ENCODE peak calls at places on chromosomes 13 and 19, in seven cellular contexts. J, Y, P, Z, R, V and S are unnamed samples.

GRCh38 chr13:40348096-40348679 is 318.3 kb downstream of the FOXO1 start:
- DNase-seq in Z (no peak), P (no peak), J (no peak), V (no peak), Y (no peak), R (no peak), S (no peak)

GRCh38 chr13:99257291-99257690 is 888 bp downstream of the GPR18 start:
- DNase-seq in Z (no peak), R (no peak), V (no peak), P (no peak), J (no peak), Y (no peak), S (no peak)

GRCh38 chr13:65560936-65561335 is 1669.2 kb downstream of the PCDH9 start:
- DNase-seq in Y (no peak), Z (no peak), R (no peak), P (no peak), J (no peak), V (no peak), S (no peak)

GRCh38 chr13:76884571-76885202 is 1.5 kb downstream of the KCTD12 start:
- DNase-seq in J (peak; percentile 12), Z (no peak), R (no peak), P (no peak), Y (no peak), V (no peak), S (peak; percentile 52)

GRCh38 chr13:20412761-20413355 is 112.8 kb downstream of the CRYL1 start:
- DNase-seq in Z (no peak), P (no peak), Y (no peak), V (no peak), J (no peak), R (no peak), S (peak; percentile 18)

GRCh38 chr19:12806242-12807131 is at the start of gene RNASEH2A:
- DNase-seq in V (peak; percentile 90), P (peak; percentile 92), R (peak; percentile 83), Z (peak; percentile 83), Y (peak; percentile 96), J (peak; percentile 96), S (peak; percentile 99)

GRCh38 chr13:45331123-45331619 is 9.8 kb downstream of the TPT1 start:
- DNase-seq in P (no peak), Y (no peak), J (no peak), Z (no peak), V (no peak), R (no peak), S (no peak)

GRCh38 chr19:16836115-16836905 is 7.1 kb downstream of the SIN3B start:
- DNase-seq in J (peak; percentile 73), P (peak; percentile 18), Z (no peak), Y (no peak), V (peak; percentile 12), R (no peak), S (no peak)

GRCh38 chr13:33639640-33640080 is 178.3 kb upstream of the RFC3 start:
- DNase-seq in Z (no peak), J (peak; percentile 55), Y (no peak), P (peak; percentile 44), R (no peak), V (peak; percentile 33), S (no peak)

GRCh38 chr19:31511098-31511497 is 161.9 kb upstream of the TSHZ3 start:
- DNase-seq in P (no peak), R (no peak), Y (no peak), Z (no peak), J (no peak), V (no peak), S (no peak)

GRCh38 chr13:67549331-67549730 is 319.2 kb upstream of the PCDH9 start:
- DNase-seq in Y (no peak), R (no peak), P (no peak), V (no peak), Z (no peak), J (no peak), S (no peak)

GRCh38 chr13:46630419-46631183 is 77.6 kb downstream of the LRCH1 start:
- DNase-seq in V (no peak), R (no peak), Y (no peak), Z (no peak), J (no peak), P (no peak), S (no peak)

GRCh38 chr13:100138859-100139491 is 50.1 kb downstream of the PCCA start:
- DNase-seq in R (no peak), Z (no peak), V (no peak), P (no peak), Y (no peak), J (no peak), S (peak; percentile 19)

GRCh38 chr19:55255618-55256423 is 3.0 kb downstream of the PPP6R1 start:
- DNase-seq in Y (no peak), V (peak; percentile 74), R (peak; percentile 35), J (peak; percentile 78), Z (no peak), P (peak; percentile 76), S (peak; percentile 94)

GRCh38 chr13:113090415-113090770 is 15.2 kb upstream of the F7 start:
- DNase-seq in J (no peak), R (no peak), Y (peak; percentile 18), P (no peak), Z (no peak), V (no peak), S (no peak)

GRCh38 chr19:30688696-30689095 is 316.5 kb downstream of the ZNF536 start:
- DNase-seq in Y (no peak), V (no peak), R (no peak), P (no peak), Z (no peak), J (no peak), S (no peak)

GRCh38 chr19:54434862-54435174 is 14.2 kb upstream of the LENG8 start:
- DNase-seq in J (no peak), P (no peak), Z (no peak), Y (no peak), V (no peak), R (no peak), S (peak; percentile 41)

GRCh38 chr19:40191836-40192646 is 815 bp downstream of the MAP3K10 start:
- DNase-seq in Y (no peak), Z (peak; percentile 83), V (peak; percentile 45), J (peak; percentile 44), P (peak; percentile 39), R (no peak), S (peak; percentile 89)